ENCODE peak calls at places on chromosome 1, in four cellular contexts. One of them, this sample, is unnamed.

GRCh38 chr1:203673550-203674411 is 47.1 kb downstream of the ATP2B4 start:
- DNase-seq in fibroblast of lung: peak; percentile 94
- DNase-seq in left ventricle myocardium inferior: peak; percentile 41
- DNase-seq in GM12865: peak; percentile 54
- DNase-seq in this sample: peak; percentile 100

GRCh38 chr1:6638226-6638625 is 13.6 kb downstream of the THAP3 start:
- DNase-seq in fibroblast of lung: peak; percentile 91
- DNase-seq in left ventricle myocardium inferior: peak; percentile 87
- DNase-seq in GM12865: no peak
- DNase-seq in this sample: no peak

GRCh38 chr1:27527857-27528700 is 38.1 kb upstream of the WASF2 start:
- DNase-seq in fibroblast of lung: no peak
- DNase-seq in left ventricle myocardium inferior: peak; percentile 57
- DNase-seq in GM12865: peak; percentile 36
- DNase-seq in this sample: no peak

GRCh38 chr1:205214756-205215155 is 3.3 kb upstream of the DSTYK start:
- DNase-seq in fibroblast of lung: no peak
- DNase-seq in left ventricle myocardium inferior: no peak
- DNase-seq in GM12865: no peak
- DNase-seq in this sample: no peak

GRCh38 chr1:66239834-66240233 is 294.1 kb upstream of the SGIP1 start:
- DNase-seq in fibroblast of lung: no peak
- DNase-seq in left ventricle myocardium inferior: no peak
- DNase-seq in GM12865: no peak
- DNase-seq in this sample: no peak

GRCh38 chr1:155326659-155327058 is 6.0 kb downstream of the RUSC1 start:
- DNase-seq in fibroblast of lung: no peak
- DNase-seq in left ventricle myocardium inferior: no peak
- DNase-seq in GM12865: no peak
- DNase-seq in this sample: no peak

GRCh38 chr1:118914379-118915161 is 73.6 kb downstream of the TBX15 start:
- DNase-seq in fibroblast of lung: no peak
- DNase-seq in left ventricle myocardium inferior: no peak
- DNase-seq in GM12865: no peak
- DNase-seq in this sample: no peak

GRCh38 chr1:1232801-1233566 is 947 bp downstream of the B3GALT6 start:
- DNase-seq in fibroblast of lung: no peak
- DNase-seq in left ventricle myocardium inferior: no peak
- DNase-seq in GM12865: peak; percentile 29
- DNase-seq in this sample: no peak

GRCh38 chr1:65175171-65176070 is 27.4 kb downstream of the AK4 start:
- DNase-seq in fibroblast of lung: peak; percentile 82
- DNase-seq in left ventricle myocardium inferior: peak; percentile 66
- DNase-seq in GM12865: no peak
- DNase-seq in this sample: no peak

GRCh38 chr1:30012455-30013440 is 710.6 kb downstream of the MATN1 start:
- DNase-seq in fibroblast of lung: no peak
- DNase-seq in left ventricle myocardium inferior: no peak
- DNase-seq in GM12865: no peak
- DNase-seq in this sample: peak; percentile 66

GRCh38 chr1:218209351-218209861 is 75.7 kb upstream of the RRP15 start:
- DNase-seq in fibroblast of lung: peak; percentile 87
- DNase-seq in left ventricle myocardium inferior: no peak
- DNase-seq in GM12865: no peak
- DNase-seq in this sample: no peak

GRCh38 chr1:221451741-221452140 is 290.1 kb downstream of the DUSP10 start:
- DNase-seq in fibroblast of lung: no peak
- DNase-seq in left ventricle myocardium inferior: no peak
- DNase-seq in GM12865: no peak
- DNase-seq in this sample: no peak

GRCh38 chr1:11951901-11952300 is 17.4 kb downstream of the PLOD1 start:
- DNase-seq in fibroblast of lung: no peak
- DNase-seq in left ventricle myocardium inferior: no peak
- DNase-seq in GM12865: no peak
- DNase-seq in this sample: no peak

GRCh38 chr1:182259229-182259872 is 132.2 kb downstream of the GLUL start:
- DNase-seq in fibroblast of lung: peak; percentile 12
- DNase-seq in left ventricle myocardium inferior: peak; percentile 49
- DNase-seq in GM12865: peak; percentile 77
- DNase-seq in this sample: peak; percentile 99

DNA sequence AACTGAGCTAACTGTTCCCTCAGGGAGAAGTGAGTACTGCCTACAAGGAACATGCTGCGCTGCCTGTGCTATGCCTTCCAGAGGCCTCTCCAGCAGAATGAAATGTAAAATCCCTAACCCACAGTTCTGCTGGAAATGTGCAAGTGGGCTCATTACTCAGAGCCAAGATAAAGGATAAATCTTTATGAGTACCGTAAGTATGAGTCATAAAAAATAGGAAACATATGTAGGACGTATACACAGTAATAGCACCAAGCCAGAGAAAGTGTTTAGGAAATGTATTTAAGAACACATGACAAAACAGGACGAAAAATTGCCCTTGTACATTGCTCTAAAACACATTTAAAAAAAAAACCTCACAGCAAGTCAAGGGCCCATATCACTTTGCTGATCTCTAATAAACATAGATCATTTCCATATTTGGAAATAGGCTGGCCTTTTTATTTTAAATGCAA is 104.6 kb downstream of the TGFBR3 start:
- DNase-seq in fibroblast of lung: peak; percentile 98
- DNase-seq in left ventricle myocardium inferior: no peak
- DNase-seq in GM12865: no peak
- DNase-seq in this sample: no peak
- H3K4me3 ChIP-seq in fibroblast of lung: no peak overlapping the region
- H3K4me3 ChIP-seq in left ventricle myocardium inferior: no peak overlapping the region
- H3K4me3 ChIP-seq in GM12865: no peak overlapping the region
- H3K4me3 ChIP-seq in this sample: no peak overlapping the region

DNA sequence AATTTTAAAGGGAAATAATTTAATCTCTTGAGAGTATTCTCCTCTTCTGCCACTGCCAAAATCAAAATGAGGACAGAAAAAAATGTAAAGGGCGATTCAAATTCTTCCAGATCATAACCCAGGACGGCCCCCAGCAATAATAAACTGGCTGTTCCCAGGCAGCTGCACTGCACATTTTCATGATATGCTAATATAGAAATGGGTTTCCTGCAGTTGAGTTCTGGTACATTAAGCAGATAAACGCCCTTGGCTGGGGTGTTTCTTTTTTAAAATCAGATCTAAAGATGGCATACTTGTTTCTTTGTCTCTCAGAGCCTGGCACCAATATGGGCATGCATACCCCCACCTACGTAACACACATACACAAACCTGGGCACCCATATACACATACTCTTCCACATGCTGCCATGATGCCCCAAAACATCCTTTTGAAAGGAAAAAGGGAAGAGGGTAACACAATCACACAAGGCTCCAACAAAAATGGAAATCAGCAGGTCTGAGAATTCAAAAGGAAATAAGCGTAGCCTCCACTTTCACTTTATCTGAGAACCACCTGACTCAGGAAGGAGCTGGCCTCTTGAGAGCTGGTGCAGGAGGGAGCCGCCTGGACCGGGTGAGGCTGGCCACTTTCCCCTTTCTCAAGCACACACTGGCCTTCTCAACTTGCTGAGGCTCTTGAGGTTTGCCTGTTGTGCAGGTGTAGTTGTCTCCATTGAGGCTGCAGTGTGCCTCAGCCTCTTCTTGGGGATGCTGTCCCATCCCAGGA is 653.4 kb downstream of the KIF26B start:
- DNase-seq in fibroblast of lung: no peak
- DNase-seq in left ventricle myocardium inferior: no peak
- DNase-seq in GM12865: peak; percentile 51
- DNase-seq in this sample: no peak
- H3K4me3 ChIP-seq in fibroblast of lung: no peak overlapping the region
- H3K4me3 ChIP-seq in left ventricle myocardium inferior: no peak overlapping the region
- H3K4me3 ChIP-seq in GM12865: peak overlapping the region; percentile 3
- H3K4me3 ChIP-seq in this sample: no peak overlapping the region

GRCh38 chr1:172178846-172179245 is 241.6 kb upstream of the C1orf105 start:
- DNase-seq in fibroblast of lung: no peak
- DNase-seq in left ventricle myocardium inferior: no peak
- DNase-seq in GM12865: no peak
- DNase-seq in this sample: no peak

GRCh38 chr1:172185206-172185605 is 235.3 kb upstream of the C1orf105 start:
- DNase-seq in fibroblast of lung: peak; percentile 48
- DNase-seq in left ventricle myocardium inferior: no peak
- DNase-seq in GM12865: peak; percentile 77
- DNase-seq in this sample: no peak

GRCh38 chr1:172177849-172178248 is 242.6 kb upstream of the C1orf105 start:
- DNase-seq in fibroblast of lung: no peak
- DNase-seq in left ventricle myocardium inferior: no peak
- DNase-seq in GM12865: no peak
- DNase-seq in this sample: no peak

GRCh38 chr1:172176206-172176605 is 244.3 kb upstream of the C1orf105 start:
- DNase-seq in fibroblast of lung: no peak
- DNase-seq in left ventricle myocardium inferior: no peak
- DNase-seq in GM12865: no peak
- DNase-seq in this sample: no peak

GRCh38 chr1:172180886-172181285 is 239.6 kb upstream of the C1orf105 start:
- DNase-seq in fibroblast of lung: peak; percentile 78
- DNase-seq in left ventricle myocardium inferior: peak; percentile 52
- DNase-seq in GM12865: peak; percentile 86
- DNase-seq in this sample: no peak
- H3K4me3 ChIP-seq in fibroblast of lung: peak overlapping the region; percentile 11
- H3K4me3 ChIP-seq in left ventricle myocardium inferior: peak overlapping the region; percentile 45
- H3K4me3 ChIP-seq in GM12865: peak overlapping the region; percentile 66
- H3K4me3 ChIP-seq in this sample: no peak overlapping the region

DNA sequence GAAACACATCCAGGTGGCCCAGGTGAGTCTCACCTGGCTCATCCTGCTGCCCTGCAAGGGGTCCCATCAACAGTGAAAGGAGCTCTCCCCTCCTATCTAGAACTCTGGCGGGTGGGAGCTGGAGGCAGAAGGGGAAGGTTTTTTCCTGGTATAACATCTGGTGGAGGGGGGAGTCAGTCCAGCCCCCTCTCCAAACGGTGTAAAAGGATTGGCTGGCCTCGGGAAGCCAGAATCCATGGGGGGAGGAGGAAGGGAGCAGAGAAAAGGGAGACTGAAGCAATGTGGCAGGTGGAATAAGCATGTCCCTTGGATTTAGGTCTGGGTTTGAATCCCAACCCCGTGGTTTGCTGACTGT is 1.2 kb upstream of the CAMK2N1 start:
- DNase-seq in fibroblast of lung: no peak
- DNase-seq in left ventricle myocardium inferior: no peak
- DNase-seq in GM12865: no peak
- DNase-seq in this sample: no peak
- H3K4me3 ChIP-seq in fibroblast of lung: no peak overlapping the region
- H3K4me3 ChIP-seq in left ventricle myocardium inferior: peak overlapping the region; percentile 71
- H3K4me3 ChIP-seq in GM12865: no peak overlapping the region
- H3K4me3 ChIP-seq in this sample: no peak overlapping the region

GRCh38 chr1:200128081-200128480 is 100.6 kb downstream of the NR5A2 start:
- DNase-seq in fibroblast of lung: no peak
- DNase-seq in left ventricle myocardium inferior: no peak
- DNase-seq in GM12865: no peak
- DNase-seq in this sample: no peak
- H3K4me3 ChIP-seq in fibroblast of lung: no peak overlapping the region
- H3K4me3 ChIP-seq in left ventricle myocardium inferior: no peak overlapping the region
- H3K4me3 ChIP-seq in GM12865: no peak overlapping the region
- H3K4me3 ChIP-seq in this sample: no peak overlapping the region

GRCh38 chr1:168792142-168792541 is 63.1 kb upstream of the DPT start:
- DNase-seq in fibroblast of lung: no peak
- DNase-seq in left ventricle myocardium inferior: no peak
- DNase-seq in GM12865: peak; percentile 53
- DNase-seq in this sample: no peak

GRCh38 chr1:168786476-168787330 is 57.7 kb upstream of the DPT start:
- DNase-seq in fibroblast of lung: no peak
- DNase-seq in left ventricle myocardium inferior: no peak
- DNase-seq in GM12865: no peak
- DNase-seq in this sample: no peak

GRCh38 chr1:168789501-168789900 is 60.5 kb upstream of the DPT start:
- DNase-seq in fibroblast of lung: no peak
- DNase-seq in left ventricle myocardium inferior: no peak
- DNase-seq in GM12865: no peak
- DNase-seq in this sample: no peak

GRCh38 chr1:168783831-168784230 is 54.8 kb upstream of the DPT start:
- DNase-seq in fibroblast of lung: peak; percentile 28
- DNase-seq in left ventricle myocardium inferior: no peak
- DNase-seq in GM12865: no peak
- DNase-seq in this sample: no peak

GRCh38 chr1:168788262-168788661 is 59.3 kb upstream of the DPT start:
- DNase-seq in fibroblast of lung: no peak
- DNase-seq in left ventricle myocardium inferior: no peak
- DNase-seq in GM12865: no peak
- DNase-seq in this sample: no peak
- H3K4me3 ChIP-seq in fibroblast of lung: no peak overlapping the region
- H3K4me3 ChIP-seq in left ventricle myocardium inferior: no peak overlapping the region
- H3K4me3 ChIP-seq in GM12865: no peak overlapping the region
- H3K4me3 ChIP-seq in this sample: no peak overlapping the region

DNA sequence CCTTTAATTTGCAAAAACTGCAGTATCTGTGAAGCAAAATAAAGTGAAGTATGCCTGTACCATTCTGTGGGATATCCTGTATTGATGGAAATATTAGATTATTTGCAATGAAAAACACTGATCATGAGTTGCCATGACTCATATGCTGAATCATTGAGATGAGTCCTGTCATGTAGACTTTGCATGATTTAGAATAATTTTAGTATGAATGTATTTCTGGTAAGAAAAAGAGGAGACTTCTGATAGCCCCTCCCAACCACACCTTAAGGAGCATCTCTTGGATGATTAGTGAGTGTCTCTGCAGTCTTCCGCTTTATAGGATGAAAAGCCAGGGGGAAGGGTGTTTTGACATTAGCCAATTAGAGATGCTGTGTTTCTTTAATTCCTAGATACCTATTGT is 55.2 kb upstream of the PTGS2 start:
- DNase-seq in fibroblast of lung: no peak
- DNase-seq in left ventricle myocardium inferior: no peak
- DNase-seq in GM12865: no peak
- DNase-seq in this sample: no peak
- H3K4me3 ChIP-seq in fibroblast of lung: no peak overlapping the region
- H3K4me3 ChIP-seq in left ventricle myocardium inferior: no peak overlapping the region
- H3K4me3 ChIP-seq in GM12865: no peak overlapping the region
- H3K4me3 ChIP-seq in this sample: no peak overlapping the region

GRCh38 chr1:26225033-26225831 is 8.8 kb upstream of the CEP85 start:
- DNase-seq in fibroblast of lung: peak; percentile 22
- DNase-seq in left ventricle myocardium inferior: peak; percentile 73
- DNase-seq in GM12865: peak; percentile 28
- DNase-seq in this sample: no peak
- H3K4me3 ChIP-seq in fibroblast of lung: no peak overlapping the region
- H3K4me3 ChIP-seq in left ventricle myocardium inferior: peak overlapping the region; percentile 69
- H3K4me3 ChIP-seq in GM12865: peak overlapping the region; percentile 11
- H3K4me3 ChIP-seq in this sample: no peak overlapping the region